ENCODE peak calls at places on chromosomes 7 and 10, in ten cellular contexts. Z is cardiac muscle cell, J is lung, S is Peyer's patch, G is heart right ventricle, D is uterus, F is A549, Y is endodermal cell, U is sigmoid colon, N is left ventricle myocardium inferior. I is an unnamed sample. For H3K4me1, the result is how much of the 10 kb centered on the place peaks cover.

GRCh38 chr7:106623315-106623660 is 37.7 kb downstream of the CCDC71L start:
- DNase-seq in Z (no peak), J (no peak), S (no peak), G (no peak), D (no peak), F (no peak), Y (no peak), U (no peak), N (no peak), I (no peak)

GRCh38 chr10:61970182-61971015 is 68.9 kb downstream of the ARID5B start:
- DNase-seq in Z (no peak), J (no peak), S (no peak), G (no peak), D (peak), F (no peak), Y (no peak), U (no peak), N (no peak), I (no peak)

GRCh38 chr7:73642834-73643233 is 18.5 kb upstream of the MLXIPL start:
- DNase-seq in Z (no peak), J (no peak), S (no peak), G (no peak), D (no peak), F (no peak), Y (no peak), U (no peak), N (no peak), I (no peak)

GRCh38 chr7:152848026-152848425 is 88.5 kb downstream of the ACTR3B start:
- DNase-seq in Z (no peak), J (no peak), S (no peak), G (no peak), D (no peak), F (no peak), Y (no peak), U (no peak), N (no peak), I (no peak)

GRCh38 chr10:86498608-86499007 is 23.0 kb downstream of the WAPL start:
- DNase-seq in Z (no peak), J (no peak), S (no peak), G (no peak), D (no peak), F (no peak), Y (no peak), U (no peak), N (no peak), I (no peak)

GRCh38 chr7:46568420-46569116 is 647.5 kb upstream of the IGFBP3 start:
- DNase-seq in Z (no peak), J (no peak), S (peak), G (no peak), D (no peak), F (no peak), Y (no peak), U (no peak), N (no peak), I (no peak)

GRCh38 chr10:18273039-18273438 is 132.8 kb downstream of the CACNB2 start:
- DNase-seq in Z (no peak), J (no peak), S (no peak), G (no peak), D (no peak), F (no peak), Y (no peak), U (no peak), N (no peak), I (no peak)

GRCh38 chr10:83682399-83682798 is 456.9 kb upstream of the GHITM start:
- DNase-seq in Z (no peak), J (no peak), S (no peak), G (no peak), D (no peak), F (no peak), Y (no peak), U (no peak), N (no peak), I (no peak)

DNA sequence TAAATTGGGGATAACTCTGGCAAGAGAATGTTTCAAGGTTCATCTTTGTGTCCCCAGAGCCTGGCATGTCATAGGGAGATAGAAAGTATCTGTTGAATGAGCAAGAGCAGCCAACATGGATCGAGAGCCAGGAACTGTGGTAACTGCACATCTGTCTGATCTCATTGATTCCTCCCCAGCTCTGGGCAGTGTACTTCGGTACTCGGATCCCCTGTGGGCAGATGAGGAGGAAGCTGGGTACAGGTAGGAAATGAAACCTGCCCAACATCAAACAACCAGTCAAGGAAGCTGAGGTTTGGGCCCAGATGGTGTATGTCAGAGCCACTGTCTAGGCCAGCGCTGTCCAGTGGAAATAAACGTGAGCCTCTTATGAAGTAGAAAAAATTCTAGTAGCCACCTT is 76.4 kb downstream of the GRK5 start:
- DNase-seq in Z (no peak), J (no peak), S (peak), G (no peak), D (no peak), F (no peak), Y (no peak), U (peak), N (no peak), I (no peak)
- H3K4me1 ChIP-seq in Z (under half), J (half or more), S (half or more), G (half or more), D (under half), F (under half), Y (under half), U (half or more), N (half or more), I (under half)

GRCh38 chr10:113064039-113064438 is 114.0 kb downstream of the TCF7L2 start:
- DNase-seq in Z (no peak), J (no peak), S (no peak), G (no peak), D (no peak), F (no peak), Y (peak), U (no peak), N (no peak), I (peak)
- H3K4me1 ChIP-seq in Z (half or more), J (under half), S (under half), G (half or more), D (under half), F (half or more), Y (half or more), U (half or more), N (half or more), I (under half)

GRCh38 chr7:538764-539685 is 19.4 kb upstream of the PDGFA start:
- DNase-seq in Z (no peak), J (no peak), S (no peak), G (peak), D (no peak), F (no peak), Y (peak), U (no peak), N (no peak), I (peak)
- H3K4me1 ChIP-seq in Z (under half), J (under half), S (under half), G (under half), D (under half), F (half or more), Y (under half), U (under half), N (under half), I (under half)

DNA sequence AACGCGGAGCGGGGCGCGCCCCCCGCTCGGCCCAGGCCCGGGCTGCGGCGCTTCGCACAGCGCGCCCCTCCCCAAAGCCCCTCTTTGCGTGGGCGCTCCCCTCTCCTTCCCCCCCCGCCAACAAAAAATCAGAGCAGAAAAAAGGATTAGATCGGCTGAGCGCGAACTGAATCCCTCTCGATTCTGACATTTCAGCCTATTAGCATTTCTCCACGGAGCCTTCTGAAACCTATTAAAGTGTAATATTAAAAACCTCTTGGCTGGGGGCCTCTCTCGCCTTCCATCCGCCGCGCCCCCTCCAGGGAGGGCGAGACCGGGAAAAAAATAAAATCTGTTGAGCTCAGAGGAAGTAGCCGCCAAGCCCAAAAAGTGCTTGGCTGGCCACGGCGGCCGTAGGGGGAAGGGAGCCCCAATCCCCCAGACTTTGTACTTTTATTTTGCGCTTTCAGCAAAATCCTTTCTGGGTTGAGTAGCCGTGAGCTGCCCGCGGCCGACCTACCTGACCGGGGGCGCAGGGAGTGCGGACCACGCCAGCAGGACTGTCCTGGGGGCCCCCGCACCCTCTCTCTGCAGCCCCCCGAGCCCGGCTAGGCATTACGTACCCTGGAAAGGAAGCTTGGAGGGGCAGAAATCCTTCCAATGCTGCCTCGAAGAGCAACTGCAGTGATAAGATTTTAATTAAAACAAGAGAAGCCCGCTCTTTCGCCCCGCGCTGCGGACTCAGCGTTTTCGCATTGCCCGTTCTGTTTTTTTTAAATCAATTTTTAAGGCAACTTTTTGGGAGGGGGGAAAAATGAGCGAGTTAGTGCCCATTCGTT is 1.3 kb upstream of the TNRC18 start:
- DNase-seq in Z (peak), J (peak), S (peak), G (peak), D (peak), F (no peak), Y (peak), U (peak), N (peak), I (peak)
- H3K4me1 ChIP-seq in Z (under half), J (under half), S (under half), G (under half), D (under half), F (under half), Y (under half), U (under half), N (half or more), I (under half)

GRCh38 chr7:112428715-112429114 is 21.5 kb upstream of the IFRD1 start:
- DNase-seq in Z (no peak), J (no peak), S (no peak), G (no peak), D (no peak), F (no peak), Y (no peak), U (no peak), N (no peak), I (no peak)
- H3K4me1 ChIP-seq in Z (under half), J (under half), S (under half), G (under half), D (under half), F (under half), Y (under half), U (under half), N (under half), I (under half)

GRCh38 chr10:109894516-109894915 is 28.8 kb downstream of the XPNPEP1 start:
- DNase-seq in Z (no peak), J (peak), S (peak), G (peak), D (peak), F (no peak), Y (peak), U (peak), N (peak), I (no peak)

GRCh38 chr10:109895095-109895818 is 28.1 kb downstream of the XPNPEP1 start:
- DNase-seq in Z (peak), J (no peak), S (no peak), G (peak), D (no peak), F (no peak), Y (peak), U (no peak), N (peak), I (no peak)

GRCh38 chr10:109892087-109892486 is 31.2 kb downstream of the XPNPEP1 start:
- DNase-seq in Z (no peak), J (no peak), S (no peak), G (no peak), D (no peak), F (no peak), Y (no peak), U (no peak), N (no peak), I (no peak)

GRCh38 chr10:109892885-109893284 is 30.4 kb downstream of the XPNPEP1 start:
- DNase-seq in Z (no peak), J (no peak), S (peak), G (no peak), D (peak), F (no peak), Y (peak), U (peak), N (no peak), I (no peak)

DNA sequence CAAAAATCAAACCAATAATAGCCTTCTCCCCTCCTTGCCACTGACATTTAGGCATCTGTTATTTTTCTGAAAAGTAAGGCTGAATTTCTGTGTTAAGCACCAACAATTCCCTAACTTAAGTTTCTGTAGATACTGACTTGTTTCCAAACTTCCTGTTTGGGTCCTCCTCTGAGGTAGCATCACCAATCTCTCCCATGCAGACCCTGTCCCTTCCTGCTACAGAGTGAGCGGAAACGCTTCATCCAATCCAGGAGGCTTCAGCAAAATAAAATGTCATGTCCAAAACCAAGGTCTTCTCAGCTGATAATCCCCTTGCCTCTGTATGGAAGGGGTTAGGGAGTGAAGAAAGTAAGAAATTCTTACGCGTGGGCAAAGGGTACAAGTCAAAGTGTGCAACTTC is 29.9 kb downstream of the XPNPEP1 start:
- DNase-seq in Z (no peak), J (no peak), S (no peak), G (no peak), D (no peak), F (no peak), Y (no peak), U (no peak), N (no peak), I (no peak)
- H3K4me1 ChIP-seq in Z (under half), J (under half), S (half or more), G (half or more), D (under half), F (under half), Y (under half), U (under half), N (half or more), I (under half)

GRCh38 chr7:101891936-101892640 is 74.7 kb downstream of the CUX1 start:
- DNase-seq in Z (no peak), J (no peak), S (no peak), G (no peak), D (no peak), F (no peak), Y (no peak), U (no peak), N (no peak), I (no peak)
- H3K4me1 ChIP-seq in Z (under half), J (under half), S (under half), G (under half), D (under half), F (half or more), Y (under half), U (under half), N (under half), I (under half)

GRCh38 chr7:113698556-113699220 is 220.1 kb downstream of the PPP1R3A start:
- DNase-seq in Z (peak), J (no peak), S (no peak), G (no peak), D (no peak), F (no peak), Y (no peak), U (no peak), N (no peak), I (peak)

DNA sequence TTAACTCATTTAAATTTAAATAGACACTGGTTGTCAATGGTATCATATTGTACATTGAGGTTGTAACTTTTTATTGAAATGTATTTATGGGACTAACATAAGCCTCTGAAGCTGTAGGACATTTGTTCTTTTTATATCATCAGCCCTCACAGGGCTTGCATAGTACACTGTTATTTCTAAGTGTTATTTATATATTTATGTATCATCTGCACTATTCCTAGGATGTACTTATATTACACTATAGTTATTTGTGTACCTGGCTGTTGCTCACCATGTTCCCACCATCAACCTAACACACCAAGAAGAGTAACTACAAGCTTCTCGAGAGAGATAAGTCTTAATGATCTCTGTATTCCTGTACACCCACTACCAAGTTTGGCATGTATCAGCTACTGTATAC is 224.7 kb downstream of the PPP1R3A start:
- DNase-seq in Z (no peak), J (no peak), S (no peak), G (no peak), D (no peak), F (no peak), Y (no peak), U (no peak), N (no peak), I (no peak)
- H3K4me1 ChIP-seq in Z (under half), J (under half), S (under half), G (under half), D (under half), F (under half), Y (under half), U (under half), N (under half), I (under half)